ENCODE peak calls at places on chromosome 2, in four cellular contexts. U is MCF 10A, B is SJSA1, D is left ventricle myocardium inferior. Q is an unnamed sample.

GRCh38 chr2:24111407-24111861 is 11.7 kb downstream of the PFN4 start:
- DNase-seq in U (no peak), B (no peak), D (no peak), Q (no peak)

GRCh38 chr2:10073706-10074105 is 6.5 kb downstream of the CYS1 start:
- DNase-seq in U (no peak), B (no peak), D (no peak), Q (no peak)

GRCh38 chr2:96591494-96591893 is 46.6 kb downstream of the KANSL3 start:
- DNase-seq in U (no peak), B (no peak), D (no peak), Q (no peak)

GRCh38 chr2:158202151-158202778 is 100.6 kb downstream of the UPP2 start:
- DNase-seq in U (peak), B (peak), D (no peak), Q (peak)

GRCh38 chr2:104977958-104978357 is 59.9 kb upstream of the MRPS9 start:
- DNase-seq in U (peak), B (no peak), D (no peak), Q (no peak)

GRCh38 chr2:190856985-190857384 is 23.6 kb upstream of the GLS start:
- DNase-seq in U (no peak), B (no peak), D (no peak), Q (no peak)

GRCh38 chr2:173914055-173914922 is 50.9 kb downstream of the SP3 start:
- DNase-seq in U (no peak), B (no peak), D (no peak), Q (no peak)

GRCh38 chr2:229661478-229661877 is 52.9 kb downstream of the DNER start:
- DNase-seq in U (no peak), B (no peak), D (no peak), Q (no peak)

GRCh38 chr2:212539145-212539880 is 711 bp upstream of the ERBB4 start:
- DNase-seq in U (peak), B (no peak), D (peak), Q (no peak)

GRCh38 chr2:8633735-8634313 is 48.0 kb upstream of the ID2 start:
- DNase-seq in U (peak), B (peak), D (no peak), Q (no peak)

GRCh38 chr2:120238728-120239487 is 13.7 kb upstream of the RALB start:
- DNase-seq in U (peak), B (peak), D (no peak), Q (no peak)

GRCh38 chr2:140814141-140814540 is 1316.7 kb downstream of the LRP1B start:
- DNase-seq in U (peak), B (no peak), D (no peak), Q (peak)

GRCh38 chr2:158497486-158497885 is 40.7 kb downstream of the PKP4 start:
- DNase-seq in U (peak), B (no peak), D (no peak), Q (no peak)

GRCh38 chr2:178397002-178397605 is 53.9 kb downstream of the PRKRA start:
- DNase-seq in U (peak), B (no peak), D (no peak), Q (peak)

GRCh38 chr2:236403811-236404210 is 139.6 kb upstream of the ASB18 start:
- DNase-seq in U (no peak), B (no peak), D (no peak), Q (no peak)

GRCh38 chr2:64804651-64805050 is 150.9 kb upstream of the SERTAD2 start:
- DNase-seq in U (no peak), B (no peak), D (no peak), Q (no peak)

GRCh38 chr2:71235930-71236587 is 9.2 kb upstream of the PAIP2B start:
- DNase-seq in U (no peak), B (no peak), D (no peak), Q (peak)

GRCh38 chr2:239892480-239893235 is 132.5 kb downstream of the NDUFA10 start:
- DNase-seq in U (no peak), B (no peak), D (no peak), Q (no peak)

GRCh38 chr2:10239561-10239967 is 63.1 kb upstream of the HPCAL1 start:
- DNase-seq in U (no peak), B (no peak), D (no peak), Q (peak)

GRCh38 chr2:165275932-165276331 is 36.7 kb downstream of the SCN2A start:
- DNase-seq in U (no peak), B (no peak), D (no peak), Q (no peak)

GRCh38 chr2:119734051-119734450 is 25.7 kb upstream of the PTPN4 start:
- DNase-seq in U (no peak), B (no peak), D (no peak), Q (no peak)

GRCh38 chr2:134375935-134376334 is 122.1 kb downstream of the MGAT5 start:
- DNase-seq in U (peak), B (no peak), D (no peak), Q (no peak)

GRCh38 chr2:158923180-158923594 is 45.3 kb upstream of the TANC1 start:
- DNase-seq in U (peak), B (no peak), D (no peak), Q (no peak)

GRCh38 chr2:221539246-221539645 is 32.9 kb downstream of the EPHA4 start:
- DNase-seq in U (no peak), B (no peak), D (no peak), Q (no peak)

GRCh38 chr2:222613715-222614331 is 42.1 kb downstream of the FARSB start:
- DNase-seq in U (peak), B (peak), D (no peak), Q (peak)

GRCh38 chr2:219056176-219056895 is 4.4 kb downstream of the IHH start:
- DNase-seq in U (no peak), B (no peak), D (no peak), Q (peak)

GRCh38 chr2:70977605-70978205 is 725 bp upstream of the ANKRD53 start:
- DNase-seq in U (peak), B (no peak), D (no peak), Q (peak)

GRCh38 chr2:26298638-26299393 is 47.1 kb upstream of the SELENOI start:
- DNase-seq in U (peak), B (peak), D (no peak), Q (no peak)

GRCh38 chr2:181140414-181140813 is 160.0 kb downstream of the UBE2E3 start:
- DNase-seq in U (peak), B (no peak), D (no peak), Q (no peak)

GRCh38 chr2:239803764-239804111 is 221.4 kb downstream of the NDUFA10 start:
- DNase-seq in U (no peak), B (no peak), D (no peak), Q (no peak)

GRCh38 chr2:219273887-219274391 is 5.2 kb upstream of the DNAJB2 start:
- DNase-seq in U (peak), B (no peak), D (no peak), Q (no peak)

GRCh38 chr2:220078439-220078838 is 451.0 kb downstream of the SLC4A3 start:
- DNase-seq in U (no peak), B (no peak), D (no peak), Q (no peak)

Q was measured in RPMI8226.